ENCODE peak calls at places on chromosome 14, in four cellular contexts. A is stimulated activated CD8-positive, alpha-beta memory T cell treated with anti-CD3 and anti-CD28 coated beads, Interleukin-2, amount 100 ng/mL, for 48 hours; L is AG09309; F is activated T-cell treated with anti-CD3 and anti-CD28 coated beads for 1 hour. M is an unnamed sample.

GRCh38 chr14:54253195-54253947 is 143.4 kb upstream of the CDKN3 start:
- DNase-seq in A (no peak), L (peak), F (no peak), M (no peak)

GRCh38 chr14:74667758-74668157 is 45.1 kb downstream of the AREL1 start:
- DNase-seq in A (no peak), L (peak), F (no peak), M (no peak)

GRCh38 chr14:50527970-50528369 is 4.4 kb downstream of the MAP4K5 start:
- DNase-seq in A (no peak), L (no peak), F (no peak), M (no peak)

GRCh38 chr14:91158091-91158790 is 44.4 kb downstream of the DGLUCY start:
- DNase-seq in A (no peak), L (no peak), F (no peak), M (no peak)

GRCh38 chr14:68285421-68286179 is 466.0 kb downstream of the RAD51B start:
- DNase-seq in A (peak), L (no peak), F (no peak), M (no peak)

GRCh38 chr14:46344327-46344937 is 307.1 kb downstream of the RPL10L start:
- DNase-seq in A (no peak), L (no peak), F (no peak), M (no peak)

GRCh38 chr14:45251912-45252311 is 1.1 kb downstream of the MIS18BP1 start:
- DNase-seq in A (no peak), L (no peak), F (no peak), M (peak)

GRCh38 chr14:99773496-99774203 is 19.6 kb upstream of the EML1 start:
- DNase-seq in A (no peak), L (no peak), F (no peak), M (no peak)

GRCh38 chr14:89673499-89674225 is 256.6 kb upstream of the FOXN3 start:
- DNase-seq in A (no peak), L (peak), F (no peak), M (no peak)

GRCh38 chr14:74008843-74009499 is 10.1 kb downstream of the ENTPD5 start:
- DNase-seq in A (no peak), L (no peak), F (no peak), M (no peak)

GRCh38 chr14:49550284-49551184 is 35.6 kb downstream of the RPS29 start:
- DNase-seq in A (no peak), L (no peak), F (no peak), M (no peak)

GRCh38 chr14:89269404-89269803 is 147.6 kb downstream of the FOXN3 start:
- DNase-seq in A (no peak), L (no peak), F (no peak), M (no peak)

GRCh38 chr14:32693114-32693513 is 245.6 kb upstream of the NPAS3 start:
- DNase-seq in A (no peak), L (no peak), F (no peak), M (no peak)

GRCh38 chr14:104211242-104211641 is 72.9 kb downstream of the KIF26A start:
- DNase-seq in A (no peak), L (no peak), F (no peak), M (no peak)

GRCh38 chr14:100824156-100824555 is 1.8 kb upstream of the MEG3 start:
- DNase-seq in A (no peak), L (no peak), F (no peak), M (no peak)